ENCODE peak calls at places on chromosomes 2 and 18, in eight cellular contexts. B, Y, F, W, P, G, X and O are unnamed samples.

GRCh38 chr18:58611471-58612131 is 17.3 kb downstream of the ALPK2 start:
- DNase-seq in P (no peak), F (peak), G (no peak), Y (no peak), X (peak), W (no peak), B (peak), O (no peak)

GRCh38 chr2:236172866-236173733 is 4.9 kb upstream of the GBX2 start:
- DNase-seq in P (no peak), F (no peak), Y (no peak), B (no peak), W (no peak), X (no peak), G (no peak), O (no peak)

GRCh38 chr2:186594001-186594722 is 4.3 kb downstream of the ITGAV start:
- DNase-seq in F (no peak), G (no peak), B (no peak), W (no peak), Y (no peak), X (no peak), P (no peak), O (no peak)

GRCh38 chr18:49768051-49768391 is 45.3 kb downstream of the ACAA2 start:
- DNase-seq in B (peak), F (peak), G (peak), X (peak), P (no peak), Y (no peak), W (no peak), O (no peak)

GRCh38 chr2:133658020-133658903 is 90.0 kb upstream of the NCKAP5 start:
- DNase-seq in P (no peak), Y (no peak), X (peak), B (no peak), G (peak), W (no peak), F (no peak), O (no peak)

GRCh38 chr2:75547345-75548035 is 13.2 kb downstream of the EVA1A start:
- DNase-seq in F (peak), W (no peak), B (peak), X (peak), G (peak), Y (no peak), P (no peak), O (no peak)

GRCh38 chr2:67510745-67511144 is 113.6 kb downstream of the ETAA1 start:
- DNase-seq in P (no peak), Y (no peak), F (no peak), W (no peak), X (no peak), G (peak), B (peak), O (no peak)

GRCh38 chr2:51919395-51919794 is 887.5 kb upstream of the NRXN1 start:
- DNase-seq in F (peak), X (peak), P (no peak), B (peak), W (no peak), G (peak), Y (no peak), O (no peak)

GRCh38 chr2:146388757-146389156 is 1456.1 kb upstream of the ACVR2A start:
- DNase-seq in X (no peak), Y (no peak), W (no peak), F (no peak), G (no peak), P (no peak), B (no peak), O (no peak)

GRCh38 chr2:70029814-70030409 is 57.4 kb upstream of the PCBP1 start:
- DNase-seq in G (peak), W (no peak), F (peak), P (peak), B (peak), X (no peak), Y (no peak), O (no peak)

GRCh38 chr2:86026744-86027065 is 79.0 kb downstream of the POLR1A start:
- DNase-seq in P (no peak), F (no peak), X (no peak), G (no peak), Y (no peak), B (no peak), W (no peak), O (no peak)

GRCh38 chr18:39862341-39862740 is 2092.7 kb upstream of the PIK3C3 start:
- DNase-seq in W (no peak), F (no peak), G (no peak), P (no peak), Y (no peak), B (peak), X (peak), O (no peak)

GRCh38 chr2:57848723-57849122 is 197.9 kb upstream of the VRK2 start:
- DNase-seq in W (no peak), X (no peak), B (no peak), F (no peak), Y (no peak), G (no peak), P (no peak), O (no peak)

GRCh38 chr2:233840520-233840919 is 13.8 kb downstream of the HJURP start:
- DNase-seq in X (no peak), F (no peak), B (no peak), P (no peak), G (no peak), Y (no peak), W (no peak), O (no peak)

GRCh38 chr2:232372231-232373208 is 6.0 kb upstream of the ALPP start:
- DNase-seq in B (peak), W (no peak), Y (no peak), G (peak), X (peak), F (peak), P (no peak), O (no peak)

GRCh38 chr18:48767090-48767670 is 183.6 kb downstream of the SMAD7 start:
- DNase-seq in B (peak), G (peak), F (no peak), P (no peak), W (peak), X (no peak), Y (no peak), O (no peak)

GRCh38 chr2:2038746-2039530 is 292.1 kb downstream of the MYT1L start:
- DNase-seq in G (no peak), W (no peak), B (no peak), F (no peak), X (no peak), P (no peak), Y (no peak), O (no peak)

GRCh38 chr2:14363976-14364375 is 268.5 kb upstream of the LRATD1 start:
- DNase-seq in F (no peak), W (no peak), B (no peak), X (peak), P (no peak), G (no peak), Y (no peak), O (no peak)

GRCh38 chr2:225173909-225174308 is 131.6 kb upstream of the DOCK10 start:
- DNase-seq in X (no peak), P (no peak), Y (no peak), B (peak), W (no peak), F (no peak), G (no peak), O (no peak)

GRCh38 chr2:177246000-177246399 is 18.5 kb downstream of the NFE2L2 start:
- DNase-seq in G (no peak), X (no peak), Y (no peak), F (no peak), P (no peak), B (no peak), W (no peak), O (no peak)

GRCh38 chr2:237747189-237747588 is 51.4 kb upstream of the RBM44 start:
- DNase-seq in B (no peak), Y (no peak), W (no peak), F (no peak), G (no peak), X (no peak), P (no peak), O (no peak)

GRCh38 chr18:48529796-48530195 is 9.0 kb upstream of the CTIF start:
- DNase-seq in P (no peak), X (peak), W (no peak), B (peak), F (peak), Y (no peak), G (peak), O (no peak)

GRCh38 chr2:239256297-239256696 is 144.5 kb downstream of the HDAC4 start:
- DNase-seq in X (no peak), B (no peak), W (no peak), P (no peak), G (no peak), F (no peak), Y (no peak), O (no peak)

GRCh38 chr2:96534131-96534530 is 2.4 kb upstream of the ARID5A start:
- DNase-seq in F (no peak), X (no peak), G (no peak), B (no peak), Y (no peak), W (no peak), P (no peak), O (no peak)

GRCh38 chr2:96531872-96532505 is 4.6 kb upstream of the ARID5A start:
- DNase-seq in X (peak), B (peak), P (peak), Y (peak), W (peak), G (peak), F (peak), O (no peak)

GRCh38 chr2:96532641-96533291 is 3.8 kb upstream of the ARID5A start:
- DNase-seq in P (no peak), G (no peak), F (no peak), Y (no peak), W (no peak), B (no peak), X (no peak), O (no peak)

GRCh38 chr2:96534701-96535181 is 1.8 kb upstream of the ARID5A start:
- DNase-seq in W (no peak), P (no peak), Y (no peak), F (peak), X (peak), G (no peak), B (no peak), O (no peak)

GRCh38 chr2:96533292-96534073 is 3.1 kb upstream of the ARID5A start:
- DNase-seq in P (peak), Y (no peak), W (no peak), F (peak), G (peak), X (peak), B (peak), O (no peak)
- H3K4me3 ChIP-seq in P (no peak), Y (no peak), W (no peak), F (no peak), G (no peak), X (no peak), B (no peak), O (no peak)

GRCh38 chr2:9954136-9954535 is 2.6 kb downstream of the GRHL1 start:
- DNase-seq in P (no peak), X (no peak), G (no peak), B (no peak), F (peak), W (no peak), Y (no peak), O (no peak)
- H3K4me3 ChIP-seq in P (no peak), X (no peak), G (no peak), B (no peak), F (peak), W (no peak), Y (no peak), O (no peak)

GRCh38 chr18:79377187-79377891 is 18.4 kb upstream of the NFATC1 start:
- DNase-seq in W (no peak), G (no peak), P (no peak), F (no peak), X (no peak), Y (no peak), B (no peak), O (no peak)

GRCh38 chr18:79380816-79381806 is 14.6 kb upstream of the NFATC1 start:
- DNase-seq in G (peak), B (peak), P (peak), Y (no peak), W (peak), X (peak), F (no peak), O (no peak)

GRCh38 chr18:79379251-79379905 is 16.4 kb upstream of the NFATC1 start:
- DNase-seq in G (no peak), Y (no peak), X (no peak), P (no peak), W (no peak), F (no peak), B (no peak), O (no peak)

GRCh38 chr18:79379931-79380815 is 15.6 kb upstream of the NFATC1 start:
- DNase-seq in Y (no peak), P (no peak), B (no peak), F (no peak), G (no peak), W (no peak), X (no peak), O (no peak)

GRCh38 chr18:79378416-79379250 is 17.1 kb upstream of the NFATC1 start:
- DNase-seq in G (peak), Y (no peak), P (peak), B (peak), W (peak), X (peak), F (no peak), O (no peak)
- H3K4me3 ChIP-seq in G (no peak), Y (no peak), P (no peak), B (no peak), W (no peak), X (no peak), F (no peak), O (no peak)

GRCh38 chr2:226643030-226643429 is 156.6 kb downstream of the IRS1 start:
- DNase-seq in P (no peak), G (no peak), X (no peak), F (no peak), B (no peak), W (no peak), Y (no peak), O (no peak)
- H3K4me3 ChIP-seq in P (no peak), G (no peak), X (no peak), F (no peak), B (no peak), W (no peak), Y (no peak), O (no peak)

GRCh38 chr2:54550523-54550922 is 94.4 kb downstream of the SPTBN1 start:
- DNase-seq in B (no peak), G (no peak), F (no peak), W (no peak), Y (no peak), X (no peak), P (no peak), O (no peak)

GRCh38 chr2:54549430-54549829 is 93.3 kb downstream of the SPTBN1 start:
- DNase-seq in B (no peak), Y (no peak), F (no peak), G (no peak), X (no peak), P (no peak), W (no peak), O (no peak)

GRCh38 chr2:54551123-54551756 is 95.1 kb downstream of the SPTBN1 start:
- DNase-seq in B (no peak), G (no peak), X (no peak), Y (no peak), F (peak), P (no peak), W (no peak), O (no peak)

GRCh38 chr2:54553075-54553474 is 96.9 kb downstream of the SPTBN1 start:
- DNase-seq in B (no peak), P (no peak), G (no peak), W (no peak), Y (no peak), F (no peak), X (no peak), O (no peak)

GRCh38 chr2:54549912-54550518 is 93.9 kb downstream of the SPTBN1 start:
- DNase-seq in P (no peak), Y (no peak), F (peak), G (no peak), X (no peak), B (no peak), W (no peak), O (no peak)
- H3K4me3 ChIP-seq in P (no peak), Y (no peak), F (no peak), G (no peak), X (no peak), B (no peak), W (no peak), O (no peak)